ENCODE peak calls at places on chromosomes 4 and X, in seven cellular contexts. B, Y, J, E, O, M and V are unnamed samples.

GRCh38 chr4:2791518-2792395 is 1.1 kb upstream of the SH3BP2 start:
- DNase-seq in E (no peak), M (no peak), Y (peak), O (peak), J (peak), B (no peak), V (no peak)

GRCh38 chrX:41258281-41258680 is 75.7 kb upstream of the DDX3X start:
- DNase-seq in E (no peak), Y (no peak), J (no peak), B (no peak), M (no peak), O (no peak), V (no peak)

GRCh38 chrX:109940411-109940810 is 62.5 kb upstream of the TMEM164 start:
- DNase-seq in E (no peak), M (no peak), J (no peak), Y (no peak), B (no peak), O (no peak), V (no peak)

GRCh38 chr4:77172336-77172735 is 15.3 kb downstream of the CCNG2 start:
- DNase-seq in B (peak), Y (no peak), J (no peak), E (no peak), O (no peak), M (peak), V (no peak)

GRCh38 chr4:143728171-143728570 is 27.7 kb upstream of the FREM3 start:
- DNase-seq in B (peak), E (no peak), O (no peak), J (no peak), Y (no peak), M (peak), V (no peak)

GRCh38 chr4:38177792-38178665 is 217.8 kb downstream of the PTTG2 start:
- DNase-seq in M (peak), B (no peak), Y (no peak), O (peak), E (peak), J (no peak), V (no peak)

GRCh38 chr4:155529197-155529596 is 137.5 kb upstream of the GUCY1A1 start:
- DNase-seq in E (no peak), Y (no peak), O (no peak), B (no peak), M (peak), J (peak), V (no peak)

GRCh38 chr4:69881173-69881773 is 21.3 kb upstream of the SULT1E1 start:
- DNase-seq in J (peak), M (peak), Y (peak), E (no peak), B (no peak), O (no peak), V (no peak)

GRCh38 chr4:6340446-6341015 is 70.9 kb downstream of the WFS1 start:
- DNase-seq in B (no peak), O (no peak), E (no peak), J (no peak), M (no peak), Y (no peak), V (no peak)

GRCh38 chrX:38879631-38880220 is 78.5 kb downstream of the MID1IP1 start:
- DNase-seq in O (no peak), M (no peak), B (no peak), J (no peak), Y (no peak), E (no peak), V (no peak)

GRCh38 chr4:186192068-186192751 is 843 bp downstream of the CYP4V2 start:
- DNase-seq in B (no peak), O (peak), Y (no peak), E (peak), J (peak), M (peak), V (peak)

GRCh38 chr4:186191266-186192067 is at the start of gene CYP4V2:
- DNase-seq in M (peak), O (peak), J (peak), Y (peak), B (no peak), E (peak), V (peak)

GRCh38 chr4:186188107-186188506 is 3.3 kb upstream of the CYP4V2 start:
- DNase-seq in E (no peak), M (no peak), Y (no peak), O (no peak), J (no peak), B (no peak), V (no peak)

GRCh38 chr4:186189656-186190055 is 1.7 kb upstream of the CYP4V2 start:
- DNase-seq in J (no peak), Y (no peak), E (no peak), M (no peak), O (no peak), B (no peak), V (no peak)

DNA sequence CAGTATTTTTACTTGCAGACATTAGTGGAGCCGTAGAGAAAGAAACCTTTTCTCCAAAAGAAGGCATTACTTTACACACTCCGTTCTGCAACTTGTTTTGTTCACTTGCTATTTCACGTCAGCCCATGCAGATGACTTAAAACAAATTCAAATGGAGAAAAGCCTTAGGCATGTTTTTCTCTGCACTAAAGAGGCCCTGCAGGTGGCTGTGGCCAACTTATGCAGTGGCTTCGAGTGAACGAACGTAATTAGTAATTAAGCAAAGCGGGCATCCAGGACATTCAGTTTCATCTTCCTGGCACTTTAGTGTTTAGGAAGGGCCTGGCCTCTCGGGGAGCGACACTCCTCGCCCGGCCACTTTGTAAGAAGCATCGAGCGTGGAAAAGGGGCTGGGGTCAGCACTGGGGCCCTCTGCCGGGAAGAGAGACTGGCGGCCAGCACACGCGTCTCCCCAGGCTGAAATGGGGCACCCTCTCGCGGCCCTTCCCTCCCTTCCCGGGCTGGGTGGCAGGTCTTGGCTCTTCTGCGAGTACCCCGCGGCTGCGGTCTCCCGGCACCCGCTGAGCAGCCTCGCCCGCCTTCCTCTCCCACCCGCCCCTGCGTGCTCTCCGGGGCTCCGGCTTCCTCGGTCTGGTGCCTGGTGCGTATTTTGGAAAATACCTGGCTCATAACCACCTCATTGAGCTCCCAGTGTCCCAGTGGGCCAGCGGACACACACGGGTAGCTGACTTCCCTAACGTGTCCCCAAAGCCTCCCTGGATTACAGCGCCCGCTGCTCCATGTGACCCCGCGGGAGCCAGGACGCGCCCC is 706 bp upstream of the CYP4V2 start:
- DNase-seq in M (peak), O (no peak), E (peak), B (no peak), J (peak), Y (peak), V (peak)
- TF ChIP-seq CTCF in M (peak), O (no peak), E (peak), B (peak), J (peak), Y (no peak), V (no peak)

GRCh38 chrX:131675596-131676194 is 131.8 kb downstream of the OR13H1 start:
- DNase-seq in O (no peak), B (no peak), E (no peak), M (no peak), J (peak), Y (no peak), V (no peak)
- TF ChIP-seq CTCF in O (no peak), B (no peak), E (peak), M (peak), J (peak), Y (peak), V (no peak)

GRCh38 chrX:148133099-148133725 is 152.1 kb downstream of the FMR1NB start:
- DNase-seq in B (no peak), M (peak), E (no peak), O (no peak), Y (no peak), J (no peak), V (no peak)
- TF ChIP-seq CTCF in B (no peak), M (peak), E (peak), O (no peak), Y (peak), J (peak), V (no peak)

DNA sequence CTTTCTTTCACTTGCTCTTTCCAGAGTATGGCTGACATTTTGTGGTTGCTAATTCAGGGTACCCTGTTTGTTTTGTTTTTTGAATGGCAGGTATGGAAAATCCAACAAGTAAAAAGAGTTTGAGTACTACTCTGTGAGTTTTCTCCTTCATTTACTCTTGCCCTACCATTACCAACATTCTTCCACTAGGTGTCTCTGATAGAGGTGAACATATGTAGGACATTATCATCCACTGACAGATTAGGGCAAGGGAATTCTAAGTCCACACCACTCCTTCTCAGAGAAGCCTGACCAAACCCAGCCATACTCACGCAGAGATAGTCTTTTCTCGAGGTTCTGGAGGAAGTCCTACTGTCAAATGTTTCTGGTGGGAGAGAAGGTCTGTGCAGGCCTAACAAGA is 36.7 kb upstream of the HDAC8 start:
- DNase-seq in B (no peak), O (no peak), E (no peak), Y (no peak), J (no peak), M (no peak), V (no peak)
- TF ChIP-seq CTCF in B (peak), O (no peak), E (no peak), Y (no peak), J (no peak), M (no peak), V (no peak)

GRCh38 chr4:169902658-169903345 is 123.4 kb downstream of the MFAP3L start:
- DNase-seq in Y (no peak), B (no peak), M (no peak), E (no peak), O (no peak), J (peak), V (no peak)

GRCh38 chr4:169898095-169898494 is 128.1 kb downstream of the MFAP3L start:
- DNase-seq in E (no peak), Y (no peak), J (no peak), O (no peak), M (no peak), B (no peak), V (no peak)

GRCh38 chr4:169900241-169900845 is 125.9 kb downstream of the MFAP3L start:
- DNase-seq in O (no peak), Y (no peak), B (no peak), M (no peak), J (no peak), E (no peak), V (no peak)

GRCh38 chr4:169899295-169899694 is 126.9 kb downstream of the MFAP3L start:
- DNase-seq in B (no peak), J (no peak), E (no peak), Y (no peak), M (peak), O (no peak), V (no peak)
- TF ChIP-seq CTCF in B (no peak), J (no peak), E (no peak), Y (no peak), M (no peak), O (no peak), V (no peak)

GRCh38 chrX:79530310-79531108 is 163.4 kb upstream of the ITM2A start:
- DNase-seq in E (no peak), O (no peak), Y (no peak), M (no peak), B (no peak), J (no peak), V (no peak)

DNA sequence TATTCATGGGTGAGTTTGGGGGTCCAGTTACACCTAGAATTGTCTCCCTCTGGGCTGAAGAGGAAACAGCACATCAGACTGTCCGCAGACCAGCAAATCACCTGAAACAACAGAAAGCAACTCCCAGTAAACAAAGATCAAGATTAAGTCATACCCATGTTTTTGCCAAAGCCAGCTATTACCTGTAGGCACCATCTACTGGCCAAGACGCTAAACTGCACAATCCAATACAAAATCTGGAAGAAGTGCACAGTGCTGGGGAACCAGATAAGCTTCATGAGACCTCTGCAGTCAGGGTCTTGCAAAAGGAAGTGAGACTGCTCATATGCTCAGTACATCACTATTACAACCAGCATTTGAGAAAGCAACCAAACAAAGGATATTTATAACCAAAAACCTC is 157.5 kb upstream of the ITM2A start:
- DNase-seq in E (no peak), J (peak), M (no peak), O (no peak), B (no peak), Y (no peak), V (no peak)
- TF ChIP-seq CTCF in E (no peak), J (peak), M (no peak), O (no peak), B (no peak), Y (no peak), V (no peak)

GRCh38 chr4:84167579-84167978 is 331.5 kb downstream of the NKX6-1 start:
- DNase-seq in J (peak), B (no peak), O (no peak), M (no peak), E (no peak), Y (no peak), V (no peak)
- TF ChIP-seq CTCF in J (peak), B (peak), O (no peak), M (no peak), E (no peak), Y (no peak), V (no peak)

GRCh38 chr4:148445071-148445902 is 3.1 kb upstream of the NR3C2 start:
- DNase-seq in M (no peak), Y (peak), J (peak), E (peak), O (peak), B (no peak), V (no peak)
- TF ChIP-seq CTCF in M (no peak), Y (no peak), J (no peak), E (no peak), O (no peak), B (no peak), V (no peak)